ENCODE peak calls at places on chromosomes 4 and X, in ten cellular contexts. T, B, Q, U, P, K, J, L, N and G are unnamed samples.
A peak's percentile ranks its signal among the peaks of the same experiment; 100 is the strongest.

GRCh38 chr4:109424093-109424818 is 9.4 kb upstream of the SEC24B start:
- DNase-seq in J (no peak), N (no peak), U (no peak), Q (no peak), K (no peak), T (no peak), P (no peak), B (no peak), L (no peak), G (no peak)

GRCh38 chr4:71711985-71712348 is 71.9 kb downstream of the GC start:
- DNase-seq in U (no peak), T (no peak), N (no peak), K (no peak), Q (no peak), P (no peak), J (no peak), L (no peak), B (no peak), G (no peak)

GRCh38 chr4:96003941-96004340 is 164.0 kb downstream of the PDHA2 start:
- DNase-seq in K (no peak), P (no peak), N (no peak), L (no peak), J (no peak), U (no peak), B (no peak), Q (no peak), T (no peak), G (no peak)

GRCh38 chr4:150546286-150546685 is 35.7 kb upstream of the MAB21L2 start:
- DNase-seq in K (no peak), T (no peak), Q (no peak), J (no peak), P (no peak), U (no peak), L (no peak), N (no peak), B (no peak), G (no peak)

GRCh38 chr4:111475696-111476095 is 669.6 kb upstream of the FAM241A start:
- DNase-seq in L (no peak), N (no peak), P (no peak), Q (no peak), K (no peak), T (no peak), B (no peak), J (no peak), U (no peak), G (no peak)

GRCh38 chrX:40105791-40106676 is 8.3 kb upstream of the BCOR start:
- DNase-seq in P (no peak), N (no peak), K (peak; percentile 27), Q (peak; percentile 77), B (no peak), L (peak; percentile 78), T (no peak), J (peak; percentile 91), U (no peak), G (peak; percentile 63)

GRCh38 chr4:107586321-107586720 is 133.7 kb downstream of the PAPSS1 start:
- DNase-seq in L (no peak), Q (no peak), U (no peak), N (no peak), K (no peak), J (no peak), P (no peak), T (no peak), B (no peak), G (no peak)

GRCh38 chrX:28312965-28313364 is 274.3 kb upstream of the IL1RAPL1 start:
- DNase-seq in K (no peak), Q (no peak), N (no peak), P (no peak), J (no peak), L (no peak), T (no peak), U (no peak), B (no peak), G (no peak)

GRCh38 chr4:93747220-93747619 is 81.3 kb upstream of the ATOH1 start:
- DNase-seq in L (no peak), T (no peak), U (no peak), N (no peak), J (no peak), K (no peak), B (no peak), Q (no peak), P (no peak), G (no peak)

GRCh38 chr4:108846568-108846967 is 83.7 kb upstream of the ETNPPL start:
- DNase-seq in K (no peak), N (no peak), T (no peak), L (no peak), P (no peak), J (no peak), Q (no peak), U (no peak), B (no peak), G (no peak)

GRCh38 chrX:18709833-18710232 is 2.4 kb downstream of the PPEF1 start:
- DNase-seq in U (no peak), K (no peak), N (no peak), J (no peak), Q (no peak), L (no peak), B (no peak), P (no peak), T (no peak), G (no peak)
- TF ChIP-seq CTCF in U (no peak), K (no peak), N (no peak), J (no peak), Q (no peak), L (no peak), B (no peak), P (peak; percentile 13), T (no peak), G (no peak)

DNA sequence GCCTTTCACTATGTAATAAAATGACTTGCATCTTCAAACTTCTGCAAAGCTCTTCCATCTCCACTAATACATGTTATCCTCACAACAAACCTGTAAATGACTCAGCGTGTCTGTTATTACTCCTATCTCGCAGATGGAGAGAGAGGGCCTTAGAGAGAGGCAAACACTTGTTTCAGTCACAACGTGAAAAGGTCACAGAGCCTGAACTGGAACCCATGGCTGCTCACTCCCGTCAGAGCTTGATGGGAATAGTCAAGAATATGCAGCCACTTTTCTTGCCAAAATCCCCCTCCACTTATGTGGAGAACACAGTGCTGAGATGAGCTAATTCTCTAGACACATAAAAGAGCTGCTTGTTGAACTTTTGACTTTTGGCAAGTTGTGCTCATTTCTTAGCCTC is 69.0 kb downstream of the SYNPO2 start:
- DNase-seq in U (no peak), J (no peak), K (no peak), P (no peak), Q (no peak), T (no peak), N (no peak), B (no peak), L (no peak), G (no peak)
- H3K4me1 ChIP-seq in U (no peaks in the 10 kb centered on the region), J (no peaks in the 10 kb centered on the region), K (no peaks in the 10 kb centered on the region), P (no peaks in the 10 kb centered on the region), Q (peaks cover 5% of the 10 kb centered on the region), T (no peaks in the 10 kb centered on the region), N (no peaks in the 10 kb centered on the region), B (no peaks in the 10 kb centered on the region), L (peaks cover 31% of the 10 kb centered on the region), G (no peaks in the 10 kb centered on the region)

GRCh38 chr4:105461221-105462041 is 12.4 kb downstream of the PPA2 start:
- DNase-seq in B (no peak), U (no peak), L (no peak), T (no peak), N (no peak), P (no peak), Q (peak; percentile 42), J (no peak), K (no peak), G (no peak)
- TF ChIP-seq POLR2AphosphoS5 in B (no peak), U (no peak), L (no peak), T (no peak), N (no peak), P (no peak), Q (peak; percentile 32), J (no peak), K (no peak), G (no peak)

DNA sequence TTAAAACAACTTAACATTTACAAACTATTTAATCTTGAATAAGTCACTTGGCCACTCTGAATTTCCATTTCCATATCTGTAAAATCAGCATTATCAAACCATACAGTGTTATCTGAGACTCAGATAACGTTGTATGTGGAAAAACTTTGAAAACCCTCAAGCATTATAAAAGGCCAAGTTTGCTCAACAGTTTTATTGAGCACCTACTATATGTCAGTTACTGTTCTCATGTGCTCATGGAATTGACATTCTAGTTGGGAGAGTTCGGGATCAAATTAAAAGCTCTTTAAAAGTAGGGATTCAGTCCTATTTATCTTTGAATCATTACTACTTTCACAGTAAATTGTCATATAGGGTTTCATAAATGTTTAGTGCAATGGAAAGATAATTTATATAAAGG is 97.9 kb downstream of the FRMPD4 start:
- DNase-seq in N (no peak), K (no peak), P (no peak), Q (no peak), T (no peak), J (no peak), U (no peak), L (no peak), B (no peak), G (no peak)
- TF ChIP-seq CTCF in N (no peak), K (no peak), P (no peak), Q (no peak), T (no peak), J (no peak), U (no peak), L (no peak), B (no peak), G (no peak)

GRCh38 chr4:120920666-120921065 is 1.9 kb downstream of the PRDM5 start:
- DNase-seq in P (no peak), L (no peak), U (no peak), N (no peak), J (no peak), Q (no peak), T (no peak), K (no peak), B (no peak), G (no peak)

GRCh38 chr4:120924931-120925330 is 2.4 kb upstream of the PRDM5 start:
- DNase-seq in J (no peak), K (peak; percentile 63), U (no peak), L (no peak), N (no peak), T (no peak), P (no peak), B (no peak), Q (no peak), G (no peak)

GRCh38 chr4:120923201-120923522 is 636 bp upstream of the PRDM5 start:
- DNase-seq in N (no peak), K (no peak), J (no peak), P (no peak), L (no peak), Q (no peak), U (no peak), T (no peak), B (no peak), G (no peak)

GRCh38 chr4:120921456-120922389 is 803 bp downstream of the PRDM5 start:
- DNase-seq in Q (peak; percentile 59), B (no peak), L (peak; percentile 73), T (no peak), K (peak; percentile 68), J (peak; percentile 86), P (no peak), U (no peak), N (no peak), G (peak; percentile 46)

GRCh38 chr4:120922390-120923200 is at the start of gene PRDM5:
- DNase-seq in T (peak; percentile 43), U (no peak), L (peak; percentile 49), B (no peak), N (no peak), Q (peak; percentile 29), J (peak; percentile 78), K (peak; percentile 52), P (no peak), G (peak; percentile 13)
- H3K4me1 ChIP-seq in T (peaks cover 10% of the 10 kb centered on the region), U (no peaks in the 10 kb centered on the region), L (peaks cover 23% of the 10 kb centered on the region), B (no peaks in the 10 kb centered on the region), N (peaks cover 5% of the 10 kb centered on the region), Q (peaks cover 13% of the 10 kb centered on the region), J (peaks cover 18% of the 10 kb centered on the region), K (peaks cover 5% of the 10 kb centered on the region), P (no peaks in the 10 kb centered on the region), G (no peaks in the 10 kb centered on the region)

GRCh38 chrX:103254171-103254824 is 657 bp downstream of the TCEAL8 start:
- DNase-seq in B (peak; percentile 3), P (peak; percentile 48), K (peak; percentile 49), J (peak; percentile 86), U (peak; percentile 5), T (peak; percentile 66), L (peak; percentile 40), Q (peak; percentile 42), N (no peak), G (peak; percentile 45)
- TF ChIP-seq POLR2AphosphoS5 in B (no peak), P (peak; percentile 49), K (no peak), J (peak; percentile 26), U (no peak), T (peak; percentile 74), L (no peak), Q (no peak), N (no peak), G (no peak)